ENCODE peak calls at places on chromosomes 5 and 9, in five cellular contexts. V is left ventricle myocardium inferior, R is colonic mucosa, G is cardiac muscle cell, Y is kidney. K is an unnamed sample.
A peak's percentile ranks its signal among the peaks of the same experiment; 100 is the strongest.

GRCh38 chr5:107670028-107670926 is 460 bp downstream of the EFNA5 start:
- DNase-seq in V (peak; percentile 21), R (peak; percentile 40), G (peak; percentile 66), Y (peak; percentile 79), K (peak; percentile 25)

GRCh38 chr9:26504057-26504456 is 388.5 kb downstream of the CAAP1 start:
- DNase-seq in V (no peak), R (no peak), G (no peak), Y (no peak), K (no peak)

GRCh38 chr9:136402067-136402466 is 2.1 kb upstream of the SNAPC4 start:
- DNase-seq in V (no peak), R (no peak), G (peak; percentile 18), Y (no peak), K (no peak)

GRCh38 chr9:4055055-4055454 is 244.8 kb downstream of the GLIS3 start:
- DNase-seq in V (no peak), R (no peak), G (no peak), Y (no peak), K (no peak)

GRCh38 chr5:67414712-67415111 is 218.1 kb upstream of the CD180 start:
- DNase-seq in V (no peak), R (no peak), G (no peak), Y (no peak), K (no peak)

GRCh38 chr5:75053286-75054109 is 1.1 kb upstream of the GCNT4 start:
- DNase-seq in V (peak; percentile 52), R (peak; percentile 62), G (peak; percentile 74), Y (peak; percentile 89), K (peak; percentile 37)

GRCh38 chr5:141969783-141970741 is 1.2 kb downstream of the RNF14 start:
- DNase-seq in V (no peak), R (no peak), G (peak; percentile 45), Y (no peak), K (no peak)

GRCh38 chr5:174900176-174900692 is 175.9 kb downstream of the MSX2 start:
- DNase-seq in V (no peak), R (no peak), G (no peak), Y (no peak), K (no peak)

GRCh38 chr9:77384406-77384805 is 207.1 kb downstream of the VPS13A start:
- DNase-seq in V (no peak), R (no peak), G (no peak), Y (no peak), K (no peak)

GRCh38 chr5:135715267-135716050 is 119.0 kb upstream of the SLC25A48 start:
- DNase-seq in V (no peak), R (peak; percentile 67), G (no peak), Y (no peak), K (no peak)

GRCh38 chr9:9112001-9112725 is 1312.6 kb upstream of the DMAC1 start:
- DNase-seq in V (no peak), R (no peak), G (no peak), Y (no peak), K (no peak)

GRCh38 chr9:86958203-86958602 is 10.9 kb upstream of the GAS1 start:
- DNase-seq in V (no peak), R (no peak), G (no peak), Y (no peak), K (no peak)

GRCh38 chr9:130689937-130690700 is 3.5 kb upstream of the EXOSC2 start:
- DNase-seq in V (no peak), R (peak; percentile 93), G (peak; percentile 82), Y (no peak), K (peak; percentile 85)

GRCh38 chr5:157559301-157559700 is 16.3 kb downstream of the ADAM19 start:
- DNase-seq in V (no peak), R (no peak), G (no peak), Y (no peak), K (no peak)

GRCh38 chr5:1662559-1663043 is 137.0 kb downstream of the MRPL36 start:
- DNase-seq in V (no peak), R (no peak), G (no peak), Y (peak; percentile 47), K (no peak)

GRCh38 chr5:55231476-55232193 is 1.8 kb downstream of the CCNO start:
- DNase-seq in V (no peak), R (peak; percentile 34), G (peak; percentile 46), Y (peak; percentile 75), K (no peak)

GRCh38 chr9:104784098-104784497 is 20.2 kb downstream of the NIPSNAP3B start:
- DNase-seq in V (no peak), R (no peak), G (no peak), Y (no peak), K (no peak)

GRCh38 chr9:96348261-96348660 is 35.2 kb downstream of the SLC35D2 start:
- DNase-seq in V (no peak), R (no peak), G (no peak), Y (no peak), K (no peak)

GRCh38 chr9:120928720-120929389 is 2.3 kb upstream of the TRAF1 start:
- DNase-seq in V (peak; percentile 81), R (peak; percentile 84), G (peak; percentile 68), Y (peak; percentile 92), K (peak; percentile 84)

GRCh38 chr5:6395621-6396020 is 17.3 kb upstream of the MED10 start:
- DNase-seq in V (no peak), R (no peak), G (no peak), Y (no peak), K (no peak)

GRCh38 chr9:117795271-117795670 is 91.1 kb downstream of the TLR4 start:
- DNase-seq in V (no peak), R (no peak), G (no peak), Y (no peak), K (no peak)

GRCh38 chr5:177132504-177133118 is 962 bp upstream of the NSD1 start:
- DNase-seq in V (no peak), R (no peak), G (peak; percentile 38), Y (peak; percentile 86), K (no peak)

GRCh38 chr5:158639876-158640570 is 459.7 kb downstream of the EBF1 start:
- DNase-seq in V (no peak), R (no peak), G (no peak), Y (no peak), K (no peak)

GRCh38 chr5:144092510-144092909 is 77.9 kb downstream of the YIPF5 start:
- DNase-seq in V (no peak), R (no peak), G (no peak), Y (no peak), K (no peak)

GRCh38 chr5:57539281-57539701 is 56.7 kb upstream of the ACTBL2 start:
- DNase-seq in V (no peak), R (no peak), G (no peak), Y (no peak), K (no peak)

GRCh38 chr5:146426853-146427618 is 20.1 kb upstream of the TCERG1 start:
- DNase-seq in V (no peak), R (no peak), G (peak; percentile 60), Y (no peak), K (no peak)

GRCh38 chr9:4829956-4830355 is 37.2 kb downstream of the RCL1 start:
- DNase-seq in V (no peak), R (no peak), G (no peak), Y (no peak), K (no peak)

GRCh38 chr9:93134018-93134739 is at the start of gene NINJ1:
- DNase-seq in V (peak; percentile 76), R (peak; percentile 76), G (peak; percentile 88), Y (peak; percentile 91), K (peak; percentile 78)

GRCh38 chr9:37037744-37038640 is 3.9 kb upstream of the PAX5 start:
- DNase-seq in V (no peak), R (no peak), G (no peak), Y (no peak), K (no peak)

GRCh38 chr5:173833200-173833599 is 54.9 kb upstream of the CPEB4 start:
- DNase-seq in V (no peak), R (no peak), G (no peak), Y (no peak), K (no peak)

GRCh38 chr5:100762163-100762562 is 140.9 kb downstream of the ST8SIA4 start:
- DNase-seq in V (no peak), R (no peak), G (no peak), Y (no peak), K (no peak)

GRCh38 chr5:133205649-133206048 is 153.8 kb downstream of the HSPA4 start:
- DNase-seq in V (no peak), R (no peak), G (no peak), Y (no peak), K (no peak)

GRCh38 chr9:130634801-130635200 is 29.6 kb upstream of the PRDM12 start:
- DNase-seq in V (no peak), R (no peak), G (no peak), Y (no peak), K (no peak)

GRCh38 chr5:179285236-179285635 is 60.0 kb downstream of the ADAMTS2 start:
- DNase-seq in V (peak; percentile 80), R (no peak), G (peak; percentile 71), Y (peak; percentile 96), K (peak; percentile 45)
- H3K4me3 ChIP-seq in V (peak overlapping the region; percentile 44), R (no peak overlapping the region), G (no peak overlapping the region), Y (no peak overlapping the region), K (no peak overlapping the region)

GRCh38 chr9:71446499-71447411 is 321.6 kb downstream of the CEMIP2 start:
- DNase-seq in V (no peak), R (peak; percentile 45), G (peak; percentile 94), Y (peak; percentile 68), K (no peak)
- TF ChIP-seq CTCF in V (no peak), R (no peak), G (peak; percentile 9), Y (no peak), K (no peak)

GRCh38 chr5:139130217-139130616 is 68.0 kb downstream of the SIL1 start:
- DNase-seq in V (no peak), R (no peak), G (no peak), Y (no peak), K (no peak)
- H3K27ac ChIP-seq in V (peak overlapping the region; percentile 91), R (no peak overlapping the region), G (no peak overlapping the region), Y (no peak overlapping the region), K (peak overlapping the region; percentile 93)

GRCh38 chr9:127741831-127742434 is 6.8 kb upstream of the TOR2A start:
- DNase-seq in V (peak; percentile 81), R (peak; percentile 80), G (peak; percentile 96), Y (peak; percentile 84), K (peak; percentile 85)

GRCh38 chr9:127739614-127740322 is 4.7 kb upstream of the TOR2A start:
- DNase-seq in V (peak; percentile 55), R (no peak), G (peak; percentile 60), Y (no peak), K (no peak)

GRCh38 chr9:127738666-127739065 is 3.6 kb upstream of the TOR2A start:
- DNase-seq in V (no peak), R (no peak), G (no peak), Y (no peak), K (no peak)

GRCh38 chr9:127744407-127745110 is 9.5 kb upstream of the TOR2A start:
- DNase-seq in V (no peak), R (no peak), G (no peak), Y (no peak), K (no peak)

GRCh38 chr9:127742435-127743088 is 7.5 kb upstream of the TOR2A start:
- DNase-seq in V (no peak), R (no peak), G (peak; percentile 90), Y (no peak), K (peak; percentile 66)
- H3K4me3 ChIP-seq in V (peak overlapping the region; percentile 64), R (no peak overlapping the region), G (peak overlapping the region; percentile 38), Y (no peak overlapping the region), K (peak overlapping the region; percentile 4)